ENCODE peak calls at places on chromosome X, in seven cellular contexts. R is fibroblast of lung; B is tibial nerve; K is effector memory CD4-positive, alpha-beta T cell; N is Peyer's patch; G is sigmoid colon; L is endodermal cell. Q is an unnamed sample. For H3K4me1, the result is how much of the 10 kb centered on the place peaks cover.

GRCh38 chrX:48046846-48047245 is 24.6 kb downstream of the ZNF630 start:
- DNase-seq in R (no peak), B (no peak), K (no peak), N (no peak), G (no peak), L (no peak), Q (no peak)

GRCh38 chrX:69724307-69724706 is 108.4 kb downstream of the EDA start:
- DNase-seq in R (no peak), B (no peak), K (no peak), N (no peak), G (no peak), L (no peak), Q (no peak)

GRCh38 chrX:38249965-38250364 is 29.3 kb upstream of the SRPX start:
- DNase-seq in R (peak), B (no peak), K (no peak), N (no peak), G (no peak), L (no peak), Q (no peak)

GRCh38 chrX:34053931-34054330 is 78.2 kb downstream of the FAM47A start:
- DNase-seq in R (no peak), B (no peak), K (no peak), N (no peak), G (no peak), L (peak), Q (no peak)

GRCh38 chrX:34382416-34382815 is 250.3 kb upstream of the FAM47A start:
- DNase-seq in R (peak), B (no peak), K (no peak), N (no peak), G (no peak), L (no peak), Q (no peak)

GRCh38 chrX:2691543-2692220 is 587 bp downstream of the CD99 start:
- DNase-seq in R (peak), B (peak), K (no peak), N (peak), G (peak), L (no peak), Q (no peak)

GRCh38 chrX:35285289-35285962 is 342.8 kb downstream of the FAM47B start:
- DNase-seq in R (no peak), B (no peak), K (no peak), N (no peak), G (no peak), L (no peak), Q (no peak)

GRCh38 chrX:47623540-47624027 is 3.9 kb upstream of the SYN1 start:
- DNase-seq in R (peak), B (no peak), K (peak), N (no peak), G (no peak), L (peak), Q (peak)

GRCh38 chrX:106973433-106974149 is 26.4 kb downstream of the MORC4 start:
- DNase-seq in R (no peak), B (no peak), K (no peak), N (no peak), G (no peak), L (no peak), Q (no peak)

GRCh38 chrX:10117864-10118377 is 38.9 kb upstream of the CLCN4 start:
- DNase-seq in R (no peak), B (no peak), K (no peak), N (no peak), G (no peak), L (no peak), Q (no peak)
- H3K4me1 ChIP-seq in R (under half), B (under half), K (under half), N (under half), G (under half), L (under half), Q (under half)

DNA sequence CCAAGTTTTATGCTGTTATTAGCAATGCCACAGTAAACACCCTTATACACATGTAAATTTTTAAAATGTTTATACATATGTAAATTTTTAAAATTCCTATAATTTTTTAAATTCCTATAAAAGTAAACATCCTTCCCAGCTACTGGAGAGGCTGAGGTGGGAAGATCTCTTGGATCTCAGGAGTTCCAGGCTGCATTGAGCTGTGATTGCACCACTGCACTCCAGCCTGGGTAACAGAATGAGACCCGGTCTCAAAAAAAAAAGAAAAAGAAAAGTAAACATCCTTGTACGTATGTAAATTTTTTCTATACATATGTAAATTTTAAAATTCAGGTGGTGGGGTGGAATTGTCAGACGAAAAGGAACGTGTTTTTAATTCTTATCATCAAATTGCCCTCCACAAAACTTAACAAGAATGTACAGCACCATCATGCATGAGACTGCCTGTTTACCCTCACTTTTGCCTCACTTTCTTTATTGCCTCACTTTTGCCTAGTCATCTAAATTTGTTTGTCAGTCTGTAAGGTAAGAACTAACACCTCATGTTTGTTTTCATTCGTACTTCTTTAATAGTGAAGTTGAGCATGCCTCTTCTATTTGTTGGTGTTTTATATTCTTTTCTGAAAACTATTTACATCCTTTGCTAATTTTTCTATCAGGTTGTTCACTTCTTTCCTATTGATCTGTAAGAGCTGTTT is 8.0 kb downstream of the SLC7A3 start:
- DNase-seq in R (no peak), B (no peak), K (no peak), N (no peak), G (no peak), L (no peak), Q (no peak)
- H3K27ac ChIP-seq in R (no peak), B (no peak), K (no peak), N (no peak), G (no peak), L (no peak), Q (no peak)

GRCh38 chrX:22404297-22404696 is 131.6 kb downstream of the CBLL2 start:
- DNase-seq in R (peak), B (no peak), K (no peak), N (no peak), G (no peak), L (no peak), Q (no peak)

GRCh38 chrX:22409418-22409817 is 136.7 kb downstream of the CBLL2 start:
- DNase-seq in R (no peak), B (no peak), K (no peak), N (no peak), G (no peak), L (no peak), Q (no peak)

DNA sequence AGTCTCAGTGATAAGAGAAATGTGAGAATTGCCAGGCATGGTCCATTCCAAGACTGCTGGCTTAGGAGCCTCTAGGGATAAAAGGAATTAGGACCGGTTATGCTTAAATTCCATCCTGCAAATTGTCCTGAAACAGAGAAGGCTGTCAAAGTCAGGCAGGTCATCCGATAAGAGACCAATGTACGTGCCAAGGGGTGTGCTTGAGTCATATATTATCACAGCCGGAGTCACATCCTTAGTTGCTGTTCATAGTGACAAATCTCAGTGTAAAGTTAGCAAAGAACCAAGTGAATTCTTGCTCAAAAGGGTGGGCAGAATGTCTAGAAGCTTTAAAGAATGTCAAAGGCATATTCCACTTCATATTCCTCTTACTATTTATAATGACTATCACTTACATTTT is 133.6 kb downstream of the CBLL2 start:
- DNase-seq in R (no peak), B (no peak), K (no peak), N (no peak), G (no peak), L (no peak), Q (no peak)
- H3K4me3 ChIP-seq in R (no peak), B (no peak), K (no peak), N (no peak), G (no peak), L (no peak), Q (no peak)

GRCh38 chrX:130176942-130177341 is 5.2 kb downstream of the RAB33A start:
- DNase-seq in R (no peak), B (no peak), K (no peak), N (no peak), G (peak), L (no peak), Q (no peak)

GRCh38 chrX:130184168-130184567 is 12.4 kb downstream of the RAB33A start:
- DNase-seq in R (no peak), B (no peak), K (no peak), N (no peak), G (no peak), L (no peak), Q (no peak)

GRCh38 chrX:130176354-130176776 is 4.6 kb downstream of the RAB33A start:
- DNase-seq in R (no peak), B (no peak), K (no peak), N (no peak), G (no peak), L (no peak), Q (no peak)

GRCh38 chrX:130179170-130179569 is 7.4 kb downstream of the RAB33A start:
- DNase-seq in R (no peak), B (no peak), K (no peak), N (no peak), G (no peak), L (no peak), Q (no peak)

GRCh38 chrX:130179579-130180215 is 7.9 kb downstream of the RAB33A start:
- DNase-seq in R (no peak), B (no peak), K (no peak), N (no peak), G (no peak), L (no peak), Q (no peak)
- H3K4me1 ChIP-seq in R (under half), B (under half), K (under half), N (under half), G (under half), L (under half), Q (under half)

GRCh38 chrX:40085086-40085551 is 12.6 kb downstream of the BCOR start:
- DNase-seq in R (peak), B (no peak), K (no peak), N (no peak), G (no peak), L (peak), Q (no peak)

GRCh38 chrX:40083979-40084359 is 13.8 kb downstream of the BCOR start:
- DNase-seq in R (no peak), B (no peak), K (no peak), N (no peak), G (no peak), L (no peak), Q (no peak)

GRCh38 chrX:40083120-40083978 is 14.4 kb downstream of the BCOR start:
- DNase-seq in R (no peak), B (no peak), K (no peak), N (no peak), G (no peak), L (peak), Q (no peak)

GRCh38 chrX:40085714-40086113 is 12.0 kb downstream of the BCOR start:
- DNase-seq in R (no peak), B (no peak), K (no peak), N (no peak), G (no peak), L (peak), Q (no peak)

GRCh38 chrX:40084471-40084870 is 13.3 kb downstream of the BCOR start:
- DNase-seq in R (no peak), B (no peak), K (no peak), N (no peak), G (no peak), L (no peak), Q (no peak)
- H3K27ac ChIP-seq in R (peak), B (peak), K (no peak), N (no peak), G (peak), L (no peak), Q (no peak)

DNA sequence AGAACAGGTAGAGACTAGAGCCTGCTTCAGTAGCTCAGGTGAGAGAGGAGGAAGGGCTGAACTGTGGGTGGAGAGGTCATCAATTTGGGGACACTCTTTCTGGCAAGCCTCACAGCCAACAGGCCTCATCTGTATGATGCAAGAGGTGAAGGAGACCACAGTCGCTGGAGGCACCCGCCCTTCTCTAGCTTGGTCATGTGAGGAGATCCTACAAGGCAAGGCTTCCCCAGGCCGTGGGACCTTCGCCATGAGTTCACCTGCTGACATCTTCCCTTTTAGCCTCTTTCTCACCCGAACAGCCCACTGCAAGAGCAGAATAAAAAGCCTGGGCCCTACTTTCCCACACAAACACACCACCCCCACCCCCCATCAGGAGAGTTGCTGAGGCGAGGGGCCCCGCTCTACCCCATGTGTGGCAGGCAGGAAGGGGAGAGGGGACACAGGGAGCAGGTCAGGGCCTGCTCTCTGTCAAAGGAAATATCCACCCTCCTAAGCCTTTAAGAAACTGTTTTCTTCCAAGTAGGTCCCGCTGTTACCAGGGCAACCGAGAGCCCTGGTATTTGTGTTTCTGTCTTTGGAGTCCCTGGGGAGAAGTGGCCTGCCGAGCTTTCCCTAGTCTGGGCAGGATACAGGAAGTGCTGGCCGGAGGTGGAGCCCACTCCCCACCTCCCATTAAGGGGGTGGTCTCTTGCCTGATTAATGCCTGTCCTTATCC is 8.1 kb downstream of the RTL5 start:
- DNase-seq in R (peak), B (peak), K (no peak), N (no peak), G (peak), L (peak), Q (peak)
- H3K4me3 ChIP-seq in R (no peak), B (no peak), K (no peak), N (no peak), G (no peak), L (no peak), Q (no peak)

DNA sequence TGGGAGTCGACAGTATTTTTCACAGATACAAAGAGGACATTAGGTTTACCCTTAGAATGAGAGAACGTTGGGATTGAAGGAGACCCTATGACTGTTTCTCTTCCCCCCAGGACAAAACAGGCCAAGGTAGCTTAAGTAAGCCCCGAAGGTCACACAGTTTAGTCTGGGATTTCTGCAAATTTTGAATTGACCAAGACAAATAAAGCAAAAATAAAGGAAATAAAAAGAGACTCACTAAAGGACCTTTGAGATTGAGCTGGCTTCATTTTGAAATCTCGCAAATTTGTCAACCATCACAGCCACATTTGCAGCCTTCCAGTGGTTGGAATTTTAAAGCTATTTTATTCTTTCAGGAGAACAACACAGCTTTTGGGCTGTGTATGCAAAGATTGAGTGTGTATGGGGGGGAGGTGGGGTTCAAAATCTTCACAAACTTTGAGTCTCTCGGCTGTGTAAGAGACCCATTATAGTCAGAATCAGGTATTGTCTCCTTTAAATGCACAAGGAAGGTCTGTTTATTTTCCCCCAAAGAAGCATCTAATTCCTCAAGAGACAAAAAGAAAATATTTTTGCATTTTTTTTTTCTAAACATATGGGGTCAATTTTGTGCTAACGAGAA is 4.2 kb downstream of the TMSB4X start:
- DNase-seq in R (no peak), B (no peak), K (no peak), N (no peak), G (no peak), L (no peak), Q (no peak)
- H3K4me1 ChIP-seq in R (under half), B (under half), K (under half), N (under half), G (under half), L (under half), Q (under half)

GRCh38 chrX:119757979-119758681 is at the start of gene SOWAHD:
- DNase-seq in R (peak), B (no peak), K (peak), N (peak), G (peak), L (peak), Q (no peak)
- H3K27ac ChIP-seq in R (no peak), B (peak), K (peak), N (peak), G (no peak), L (no peak), Q (no peak)

GRCh38 chrX:13689519-13690211 is 737 bp downstream of the RAB9A start:
- DNase-seq in R (peak), B (no peak), K (no peak), N (no peak), G (no peak), L (no peak), Q (no peak)

GRCh38 chrX:13688772-13689518 is at the start of gene RAB9A:
- DNase-seq in R (peak), B (peak), K (peak), N (peak), G (peak), L (peak), Q (peak)

GRCh38 chrX:13690836-13691235 is 1.9 kb downstream of the RAB9A start:
- DNase-seq in R (no peak), B (no peak), K (no peak), N (no peak), G (no peak), L (no peak), Q (no peak)

GRCh38 chrX:13687203-13687602 is 1.7 kb upstream of the RAB9A start:
- DNase-seq in R (no peak), B (no peak), K (no peak), N (no peak), G (no peak), L (no peak), Q (no peak)

DNA sequence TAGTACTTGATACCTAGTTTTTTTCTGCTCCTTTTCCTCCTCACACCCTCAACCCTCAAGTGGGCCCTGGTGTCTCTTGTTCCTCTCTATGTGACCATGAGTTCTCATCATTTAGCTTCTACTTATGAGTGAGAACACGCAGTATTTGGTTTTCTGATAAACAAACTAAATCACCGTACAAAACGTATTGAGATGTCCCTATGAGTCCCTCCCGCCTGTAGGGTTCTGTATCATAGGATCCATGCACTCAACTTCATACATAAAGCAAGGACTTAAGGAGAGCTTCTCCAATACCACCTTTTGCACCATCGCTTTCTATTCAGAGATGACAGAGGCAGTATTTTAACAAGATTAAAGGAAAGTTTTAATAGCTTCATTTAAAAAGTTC is 550 bp upstream of the RAB9A start:
- DNase-seq in R (no peak), B (no peak), K (no peak), N (no peak), G (no peak), L (no peak), Q (no peak)
- H3K4me3 ChIP-seq in R (peak), B (peak), K (peak), N (peak), G (peak), L (peak), Q (no peak)

DNA sequence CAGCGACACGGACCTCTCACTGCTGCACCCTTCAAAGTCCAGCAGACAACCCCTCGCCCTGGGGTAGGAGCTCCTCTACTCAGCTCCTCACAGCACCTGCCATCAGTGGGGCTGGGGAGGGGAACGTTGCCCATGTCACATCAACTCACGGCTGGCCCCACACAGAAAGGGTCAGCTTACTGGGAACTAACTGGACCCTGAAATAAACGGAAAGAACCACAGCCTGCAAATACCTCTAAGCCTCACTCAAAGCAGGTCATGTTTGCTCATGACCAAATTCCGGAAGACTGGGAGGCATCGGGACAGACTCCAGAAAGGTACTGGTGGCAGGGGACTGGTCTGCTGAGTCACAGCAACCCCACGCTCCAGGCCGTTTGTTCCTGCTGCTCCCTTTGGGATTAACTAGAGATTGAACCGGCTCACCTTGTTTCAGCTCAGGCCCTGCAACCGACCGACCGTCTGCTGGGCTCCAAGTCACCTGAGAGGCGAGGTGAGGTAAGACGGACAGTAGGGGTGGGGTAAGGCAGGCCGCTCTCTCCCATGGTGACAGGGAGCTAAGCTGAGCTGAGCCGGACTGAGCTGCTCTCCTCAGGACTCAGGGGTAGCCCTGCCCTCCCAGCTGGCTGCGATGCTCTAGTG is 5.6 kb downstream of the G6PD start:
- DNase-seq in R (no peak), B (no peak), K (no peak), N (no peak), G (no peak), L (no peak), Q (no peak)
- H3K4me1 ChIP-seq in R (under half), B (under half), K (under half), N (under half), G (under half), L (under half), Q (under half)

Q was measured in iPS DF 6.9.